ENCODE peak calls at places on chromosomes 4 and X, in ten cellular contexts. A is sigmoid colon, Z is suprapubic skin, D is stomach, J is heart left ventricle, V is body of pancreas, Q is uterus, Y is IMR-90, E is transverse colon, U is adrenal gland. H is an unnamed sample. For H3K36me3, the result is how much of the 10 kb centered on the place peaks cover.

GRCh38 chrX:94914235-94914634 is 1240.2 kb downstream of the FAM133A start:
- DNase-seq in A (no peak), V (no peak), Z (no peak), J (peak), Y (no peak), Q (no peak), U (no peak), D (no peak), E (no peak), H (no peak)

GRCh38 chrX:150635952-150636351 is 57.2 kb upstream of the MTMR1 start:
- DNase-seq in Q (no peak), Z (no peak), Y (peak), U (no peak), V (no peak), J (no peak), E (no peak), D (no peak), A (no peak), H (no peak)

GRCh38 chrX:133985164-133986007 is at the start of gene GPC3:
- DNase-seq in Q (peak), D (peak), J (peak), A (peak), U (no peak), Y (peak), V (peak), E (peak), Z (no peak), H (peak)

GRCh38 chrX:110384490-110384889 is 25.8 kb downstream of the RTL9 start:
- DNase-seq in U (peak), Z (no peak), Y (peak), J (no peak), V (no peak), A (no peak), D (no peak), Q (no peak), E (no peak), H (no peak)

GRCh38 chr4:66539745-66540144 is 869.5 kb upstream of the EPHA5 start:
- DNase-seq in E (no peak), Z (no peak), D (no peak), Q (no peak), J (no peak), Y (no peak), V (no peak), U (no peak), A (no peak), H (no peak)

GRCh38 chr4:62709618-62710252 is 1509.6 kb downstream of the ADGRL3 start:
- DNase-seq in J (no peak), Y (peak), V (no peak), Z (no peak), Q (no peak), U (no peak), E (no peak), A (no peak), D (no peak), H (no peak)

GRCh38 chr4:176451441-176451840 is 131.7 kb downstream of the SPCS3 start:
- DNase-seq in A (no peak), Z (no peak), J (no peak), Q (no peak), D (no peak), E (no peak), U (no peak), Y (no peak), V (no peak), H (no peak)

GRCh38 chr4:5568931-5569330 is 139.4 kb downstream of the EVC2 start:
- DNase-seq in U (no peak), Q (no peak), Z (no peak), D (no peak), V (no peak), J (no peak), E (no peak), A (no peak), Y (no peak), H (no peak)

GRCh38 chrX:103378990-103379389 is 2.7 kb downstream of the BEX3 start:
- DNase-seq in V (no peak), Q (no peak), D (no peak), Y (peak), U (no peak), A (no peak), Z (no peak), J (no peak), E (no peak), H (no peak)

GRCh38 chr4:68463796-68464195 is 16.5 kb downstream of the TMPRSS11E start:
- DNase-seq in U (no peak), Y (peak), A (no peak), E (no peak), D (no peak), Z (no peak), J (no peak), Q (no peak), V (no peak), H (no peak)

GRCh38 chrX:64186974-64187761 is 18.3 kb downstream of the AMER1 start:
- DNase-seq in J (peak), D (no peak), E (no peak), U (no peak), V (no peak), Q (no peak), A (no peak), Y (no peak), Z (no peak), H (peak)

GRCh38 chr4:181536753-181537434 is 706.3 kb upstream of the TENM3 start:
- DNase-seq in E (no peak), Z (no peak), A (no peak), Y (no peak), Q (no peak), V (no peak), D (no peak), U (no peak), J (no peak), H (no peak)

GRCh38 chr4:93870876-93871458 is 42.4 kb downstream of the ATOH1 start:
- DNase-seq in D (no peak), Z (no peak), Q (no peak), A (no peak), V (no peak), U (no peak), Y (no peak), E (peak), J (no peak), H (no peak)

GRCh38 chrX:109635151-109635550 is 10.2 kb upstream of the KCNE5 start:
- DNase-seq in E (no peak), Y (peak), Z (no peak), D (no peak), J (no peak), V (no peak), U (no peak), A (no peak), Q (no peak), H (no peak)

GRCh38 chr4:137641554-137641953 is 109.3 kb upstream of the PCDH18 start:
- DNase-seq in E (no peak), Y (no peak), A (no peak), D (no peak), U (no peak), Q (no peak), Z (no peak), V (no peak), J (no peak), H (no peak)

GRCh38 chr4:76545161-76545884 is 110.3 kb downstream of the SHROOM3 start:
- DNase-seq in A (no peak), J (no peak), Y (peak), E (no peak), D (no peak), Z (no peak), U (no peak), V (no peak), Q (no peak), H (no peak)

GRCh38 chr4:79585834-79586233 is 177.8 kb upstream of the GK2 start:
- DNase-seq in U (no peak), Z (no peak), J (no peak), Y (no peak), E (no peak), V (no peak), D (no peak), A (no peak), Q (no peak), H (no peak)

GRCh38 chrX:151973851-151974335 is 583 bp downstream of the GABRE start:
- DNase-seq in V (peak), U (no peak), J (peak), A (no peak), Y (no peak), Z (no peak), Q (peak), D (no peak), E (peak), H (no peak)

GRCh38 chr4:76729460-76729859 is 168.5 kb downstream of the SOWAHB start:
- DNase-seq in U (no peak), J (no peak), Z (no peak), D (no peak), Q (no peak), E (no peak), A (no peak), Y (no peak), V (no peak), H (no peak)

GRCh38 chr4:82284858-82285805 is 88.7 kb downstream of the HNRNPD start:
- DNase-seq in Q (peak), Z (peak), V (peak), Y (peak), J (peak), A (peak), E (peak), D (peak), U (peak), H (peak)

GRCh38 chr4:81796790-81797528 is 325.3 kb upstream of the RASGEF1B start:
- DNase-seq in Q (no peak), U (no peak), D (no peak), V (no peak), Y (no peak), J (no peak), E (no peak), Z (no peak), A (no peak), H (no peak)

GRCh38 chr4:12852338-12853307 is 631.5 kb downstream of the RAB28 start:
- DNase-seq in E (no peak), U (no peak), Z (no peak), D (no peak), A (no peak), Y (peak), Q (no peak), J (no peak), V (no peak), H (no peak)

GRCh38 chr4:151484396-151485102 is 75.6 kb downstream of the FHIP1A start:
- DNase-seq in U (peak), Q (no peak), Y (peak), D (no peak), A (no peak), J (no peak), Z (no peak), V (no peak), E (no peak), H (no peak)

GRCh38 chr4:87529187-87529586 is at the start of gene SPARCL1:
- DNase-seq in J (peak), A (peak), V (no peak), D (no peak), Z (no peak), U (no peak), Y (no peak), E (peak), Q (peak), H (no peak)

GRCh38 chr4:74632634-74633033 is 161.7 kb downstream of the BTC start:
- DNase-seq in V (no peak), Q (no peak), A (no peak), D (peak), J (no peak), Z (no peak), E (peak), Y (peak), U (peak), H (no peak)

GRCh38 chr4:76028242-76028859 is 5.1 kb upstream of the CXCL10 start:
- DNase-seq in U (no peak), A (no peak), Y (peak), V (no peak), E (no peak), Q (no peak), Z (no peak), D (no peak), J (no peak), H (no peak)

GRCh38 chr4:30767147-30767546 is 47.0 kb downstream of the PCDH7 start:
- DNase-seq in V (no peak), U (no peak), Z (no peak), Y (no peak), D (no peak), E (no peak), Q (no peak), J (no peak), A (no peak), H (no peak)

GRCh38 chr4:125096662-125097061 is 218.1 kb upstream of the FAT4 start:
- DNase-seq in Y (no peak), E (no peak), J (no peak), V (peak), Q (no peak), Z (no peak), A (no peak), U (no peak), D (peak), H (no peak)

GRCh38 chrX:48474581-48474980 is 1.4 kb upstream of the FTSJ1 start:
- DNase-seq in Y (no peak), A (no peak), U (no peak), Z (no peak), D (no peak), E (no peak), V (no peak), J (no peak), Q (no peak), H (no peak)

GRCh38 chrX:48472851-48473717 is 2.9 kb upstream of the FTSJ1 start:
- DNase-seq in Z (no peak), U (no peak), Y (no peak), J (no peak), A (no peak), V (peak), E (no peak), Q (no peak), D (no peak), H (no peak)

GRCh38 chrX:48474127-48474526 is 1.9 kb upstream of the FTSJ1 start:
- DNase-seq in E (no peak), U (no peak), J (no peak), D (no peak), Y (no peak), A (no peak), V (no peak), Q (no peak), Z (no peak), H (no peak)

GRCh38 chrX:48472225-48472624 is 2.2 kb upstream of the SLC38A5 start:
- DNase-seq in E (no peak), U (no peak), J (no peak), V (peak), Z (no peak), D (no peak), Y (no peak), Q (no peak), A (no peak), H (no peak)

DNA sequence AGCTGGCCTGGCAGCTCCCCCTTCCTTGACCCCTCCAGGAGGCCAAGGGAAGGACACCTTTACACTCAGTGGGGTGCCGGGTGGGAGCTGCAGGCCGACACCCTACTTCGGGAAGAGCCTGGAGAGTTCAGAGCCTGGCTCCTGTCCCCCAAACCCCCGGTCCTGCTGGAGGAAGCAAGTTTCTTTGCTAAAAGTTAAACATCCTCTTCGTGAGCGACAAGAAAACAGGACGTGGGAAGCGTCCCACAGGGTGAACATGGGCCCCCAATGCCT is 2.3 kb upstream of the FTSJ1 start:
- DNase-seq in V (no peak), Q (no peak), E (no peak), D (no peak), J (no peak), A (no peak), Z (no peak), Y (no peak), U (no peak), H (no peak)
- TF ChIP-seq POLR2A in V (no peak), Q (no peak), E (no peak), D (no peak), J (no peak), A (no peak), Z (no peak), Y (no peak), U (no peak), H (no peak)

GRCh38 chrX:1418901-1419544 is 27.1 kb upstream of the SLC25A6 start:
- DNase-seq in Y (no peak), J (peak), U (peak), E (no peak), A (peak), Q (no peak), Z (peak), D (no peak), V (peak), H (peak)
- H3K36me3 ChIP-seq in Y (half or more), J (under half), U (under half), E (under half), A (half or more), Q (under half), Z (half or more), D (under half), V (under half), H (half or more)

DNA sequence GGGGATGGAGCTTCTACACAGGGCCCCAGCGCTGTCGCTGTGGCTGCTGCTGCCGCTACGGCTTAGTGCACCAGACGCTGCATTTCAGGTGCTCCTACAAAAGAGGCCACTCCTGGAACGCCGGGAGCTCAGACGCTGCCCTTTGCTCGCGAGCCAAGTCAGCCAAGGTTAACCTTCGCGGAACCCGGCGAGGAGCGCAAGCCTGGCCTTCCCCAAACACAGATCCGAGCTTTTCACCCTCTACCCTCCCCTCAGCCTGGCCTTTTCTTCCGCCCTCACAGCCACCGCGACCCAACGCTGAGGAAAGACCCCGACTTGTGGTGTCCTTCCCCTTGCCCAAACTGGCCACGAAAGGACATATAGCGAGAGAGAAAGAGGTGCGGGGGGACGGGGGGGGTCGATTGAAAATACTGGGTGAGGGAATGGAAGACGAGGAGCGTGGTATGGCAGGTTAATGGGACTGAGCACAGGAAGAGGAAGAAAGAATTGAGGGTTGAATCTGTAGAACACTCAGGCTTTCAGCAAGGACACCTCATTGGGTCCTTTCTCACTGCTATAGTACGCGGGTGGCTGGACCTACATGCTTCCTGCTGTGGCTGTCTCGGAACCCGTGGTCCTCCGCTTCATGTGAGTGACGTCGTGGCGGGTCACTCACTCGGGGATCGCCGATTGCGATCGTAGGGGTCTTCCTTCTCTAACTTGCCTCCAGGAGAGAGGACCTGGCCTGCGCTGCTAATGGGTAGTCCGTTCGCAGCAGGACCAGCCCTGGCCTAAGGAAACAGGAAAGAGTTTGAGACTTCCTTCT is at the start of the genes AIMP1 and TBCK:
- DNase-seq in E (peak), A (peak), D (peak), V (peak), J (peak), Q (peak), Y (peak), Z (peak), U (peak), H (peak)
- TF ChIP-seq POLR2A in E (peak), A (peak), D (no peak), V (peak), J (no peak), Q (no peak), Y (peak), Z (peak), U (peak), H (peak)

GRCh38 chrX:53595266-53595810 is 91.2 kb downstream of the HUWE1 start:
- DNase-seq in Z (no peak), E (no peak), V (no peak), U (no peak), A (no peak), Y (no peak), Q (no peak), J (no peak), D (no peak), H (no peak)

GRCh38 chrX:53605004-53605403 is 81.5 kb downstream of the HUWE1 start:
- DNase-seq in J (no peak), A (no peak), D (no peak), U (no peak), E (no peak), Y (peak), Z (no peak), Q (no peak), V (no peak), H (no peak)

GRCh38 chrX:53598169-53598568 is 88.3 kb downstream of the HUWE1 start:
- DNase-seq in U (no peak), J (no peak), Q (no peak), Y (no peak), A (no peak), Z (no peak), E (no peak), V (no peak), D (no peak), H (no peak)

GRCh38 chrX:53594354-53594753 is 92.2 kb downstream of the HUWE1 start:
- DNase-seq in A (no peak), J (no peak), Q (no peak), Y (peak), U (no peak), E (no peak), D (no peak), V (no peak), Z (no peak), H (no peak)

DNA sequence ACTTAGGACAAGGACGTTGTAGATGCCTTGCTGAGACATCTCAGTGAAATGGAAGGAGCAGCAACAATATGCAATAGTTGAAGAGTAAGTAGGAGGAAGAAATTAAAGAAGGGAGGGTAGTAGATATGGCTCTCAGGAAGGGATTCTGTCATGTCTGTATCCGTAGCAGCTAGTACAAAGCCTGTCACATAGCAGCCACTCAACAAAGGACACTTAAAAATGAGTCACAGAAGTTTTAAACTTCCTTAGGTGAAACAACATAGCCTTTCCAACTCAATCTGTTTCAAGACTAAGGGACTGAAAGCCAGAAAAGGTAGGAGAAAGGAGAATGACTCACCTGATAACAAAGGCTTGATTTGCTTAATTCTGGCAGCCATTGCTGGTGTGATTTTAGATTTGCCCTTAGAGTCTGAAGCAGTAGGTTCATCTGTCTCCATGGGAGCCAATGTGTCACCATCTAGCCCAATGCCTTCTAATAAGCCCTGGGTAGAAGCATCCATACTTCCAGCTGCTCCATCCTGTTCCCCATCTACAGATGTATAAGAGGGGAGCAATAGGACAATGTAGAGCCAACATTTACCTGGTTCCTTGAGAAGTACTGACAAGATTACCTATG is 86.6 kb downstream of the HUWE1 start:
- DNase-seq in E (no peak), A (no peak), U (no peak), V (no peak), J (no peak), Y (no peak), Q (no peak), Z (no peak), D (no peak), H (no peak)
- H3K36me3 ChIP-seq in E (under half), A (half or more), U (under half), V (under half), J (half or more), Y (under half), Q (under half), Z (under half), D (under half), H (half or more)

GRCh38 chr4:118325443-118325842 is 27.4 kb downstream of the PRSS12 start:
- DNase-seq in D (no peak), Z (no peak), U (no peak), E (no peak), J (no peak), V (no peak), Y (no peak), Q (no peak), A (no peak), H (no peak)

GRCh38 chr4:118329849-118330248 is 23.0 kb downstream of the PRSS12 start:
- DNase-seq in V (no peak), A (no peak), Z (no peak), J (no peak), U (no peak), Q (no peak), Y (no peak), D (no peak), E (no peak), H (no peak)

GRCh38 chr4:118326585-118326984 is 26.2 kb downstream of the PRSS12 start:
- DNase-seq in U (no peak), A (no peak), D (no peak), J (no peak), E (no peak), Q (no peak), V (no peak), Y (no peak), Z (no peak), H (no peak)

GRCh38 chr4:118331352-118331751 is 21.5 kb downstream of the PRSS12 start:
- DNase-seq in U (no peak), Q (no peak), E (no peak), J (no peak), Y (no peak), Z (no peak), D (no peak), V (no peak), A (no peak), H (no peak)

GRCh38 chr4:118327554-118328241 is 25.1 kb downstream of the PRSS12 start:
- DNase-seq in Z (no peak), Q (no peak), U (no peak), D (no peak), A (no peak), Y (peak), V (no peak), J (no peak), E (no peak), H (no peak)
- TF ChIP-seq POLR2A in Z (no peak), Q (no peak), U (no peak), D (no peak), A (no peak), Y (no peak), V (no peak), J (no peak), E (no peak), H (no peak)

GRCh38 chr4:1731180-1731579 is 9.9 kb downstream of the TACC3 start:
- DNase-seq in E (no peak), U (no peak), Y (peak), D (no peak), V (no peak), A (no peak), Q (no peak), Z (no peak), J (no peak), H (peak)
- H3K36me3 ChIP-seq in E (under half), U (under half), Y (under half), D (under half), V (under half), A (under half), Q (under half), Z (under half), J (under half), H (half or more)

GRCh38 chr4:7774301-7775019 is 165.2 kb downstream of the AFAP1 start:
- DNase-seq in J (no peak), U (no peak), D (no peak), Q (no peak), Y (no peak), A (peak), V (no peak), Z (no peak), E (no peak), H (peak)
- TF ChIP-seq POLR2A in J (no peak), U (no peak), D (no peak), Q (no peak), Y (no peak), A (no peak), V (no peak), Z (no peak), E (no peak), H (no peak)

H was measured in spleen.